ENCODE peak calls at places on chromosomes 3 and 15, in nine cellular contexts. T is left cardiac atrium; G is GM18507; X is HTR-8/SVneo; E is activated naive CD4-positive, alpha-beta T cell; Z is ACHN; I is CD4-positive, alpha-beta T cell; S is midbrain; H is SHP77. W is an unnamed sample.

GRCh38 chr3:60536420-60536819 is 714.8 kb downstream of the FHIT start:
- DNase-seq in T (no peak), G (peak), X (no peak), E (no peak), Z (no peak), I (no peak), S (no peak), H (no peak), W (no peak)

GRCh38 chr3:186635532-186635931 is 4.7 kb upstream of the FETUB start:
- DNase-seq in T (no peak), G (no peak), X (no peak), E (no peak), Z (no peak), I (no peak), S (no peak), H (no peak), W (no peak)

GRCh38 chr3:186596568-186597287 is 16.1 kb upstream of the AHSG start:
- DNase-seq in T (no peak), G (no peak), X (no peak), E (no peak), Z (peak), I (no peak), S (no peak), H (no peak), W (no peak)

GRCh38 chr3:134236505-134236904 is 14.2 kb downstream of the RYK start:
- DNase-seq in T (no peak), G (no peak), X (no peak), E (no peak), Z (no peak), I (no peak), S (no peak), H (no peak), W (no peak)

GRCh38 chr3:149901770-149902169 is 68.9 kb downstream of the PFN2 start:
- DNase-seq in T (no peak), G (no peak), X (no peak), E (no peak), Z (no peak), I (no peak), S (no peak), H (no peak), W (no peak)

GRCh38 chr15:69424748-69425413 is 10.7 kb downstream of the KIF23 start:
- DNase-seq in T (no peak), G (no peak), X (no peak), E (no peak), Z (no peak), I (no peak), S (no peak), H (no peak), W (no peak)

GRCh38 chr3:141834296-141834695 is 42.1 kb upstream of the ATP1B3 start:
- DNase-seq in T (no peak), G (no peak), X (no peak), E (no peak), Z (no peak), I (no peak), S (no peak), H (no peak), W (no peak)

GRCh38 chr15:29818141-29818540 is 4.1 kb downstream of the TJP1 start:
- DNase-seq in T (no peak), G (no peak), X (no peak), E (no peak), Z (no peak), I (no peak), S (no peak), H (no peak), W (no peak)

GRCh38 chr3:179630753-179631451 is 21.9 kb upstream of the USP13 start:
- DNase-seq in T (no peak), G (no peak), X (no peak), E (no peak), Z (no peak), I (no peak), S (no peak), H (no peak), W (no peak)

GRCh38 chr3:46664188-46664970 is 29.1 kb downstream of the ALS2CL start:
- DNase-seq in T (peak), G (no peak), X (no peak), E (no peak), Z (no peak), I (no peak), S (no peak), H (no peak), W (no peak)

GRCh38 chr3:172536505-172536904 is 13.3 kb upstream of the TNFSF10 start:
- DNase-seq in T (no peak), G (no peak), X (no peak), E (no peak), Z (no peak), I (no peak), S (no peak), H (no peak), W (no peak)

GRCh38 chr15:60328852-60329443 is 68.8 kb downstream of the ANXA2 start:
- DNase-seq in T (no peak), G (no peak), X (no peak), E (no peak), Z (peak), I (no peak), S (no peak), H (no peak), W (no peak)

GRCh38 chr3:171646357-171647133 is 163.7 kb downstream of the PLD1 start:
- DNase-seq in T (no peak), G (no peak), X (peak), E (no peak), Z (peak), I (no peak), S (peak), H (no peak), W (no peak)

GRCh38 chr15:38370079-38370478 is 83.8 kb upstream of the FAM98B start:
- DNase-seq in T (no peak), G (no peak), X (no peak), E (no peak), Z (no peak), I (no peak), S (no peak), H (no peak), W (no peak)

GRCh38 chr15:77633913-77634265 is 1.2 kb upstream of the LINGO1 start:
- DNase-seq in T (no peak), G (no peak), X (no peak), E (no peak), Z (no peak), I (no peak), S (no peak), H (no peak), W (no peak)

GRCh38 chr15:71110800-71111565 is 4.3 kb upstream of the THSD4 start:
- DNase-seq in T (no peak), G (no peak), X (no peak), E (no peak), Z (no peak), I (no peak), S (no peak), H (no peak), W (no peak)

GRCh38 chr15:41866263-41866703 is 27.6 kb downstream of the SPTBN5 start:
- DNase-seq in T (no peak), G (no peak), X (no peak), E (no peak), Z (no peak), I (no peak), S (no peak), H (no peak), W (no peak)

GRCh38 chr3:100041328-100041749 is 73.0 kb downstream of the FILIP1L start:
- DNase-seq in T (no peak), G (no peak), X (peak), E (no peak), Z (peak), I (no peak), S (no peak), H (no peak), W (no peak)

GRCh38 chr15:64461577-64462162 is 1.3 kb downstream of the ZNF609 start:
- DNase-seq in T (no peak), G (no peak), X (no peak), E (no peak), Z (no peak), I (no peak), S (peak), H (no peak), W (no peak)

GRCh38 chr3:194913281-194913680 is 227.6 kb downstream of the FAM43A start:
- DNase-seq in T (no peak), G (no peak), X (no peak), E (no peak), Z (no peak), I (no peak), S (no peak), H (no peak), W (no peak)

GRCh38 chr3:161069441-161070251 is 35.5 kb downstream of the B3GALNT1 start:
- DNase-seq in T (no peak), G (peak), X (peak), E (no peak), Z (peak), I (no peak), S (peak), H (peak), W (no peak)

GRCh38 chr15:94607176-94607654 is 375.9 kb downstream of the MCTP2 start:
- DNase-seq in T (peak), G (no peak), X (no peak), E (no peak), Z (no peak), I (no peak), S (no peak), H (no peak), W (no peak)

GRCh38 chr3:33313331-33313730 is 36.1 kb downstream of the FBXL2 start:
- DNase-seq in T (no peak), G (no peak), X (no peak), E (no peak), Z (no peak), I (no peak), S (no peak), H (no peak), W (no peak)

GRCh38 chr3:33660035-33660434 is 58.0 kb downstream of the CLASP2 start:
- DNase-seq in T (no peak), G (no peak), X (no peak), E (no peak), Z (no peak), I (no peak), S (no peak), H (no peak), W (no peak)

GRCh38 chr3:194054941-194055340 is 81.0 kb upstream of the HES1 start:
- DNase-seq in T (no peak), G (no peak), X (no peak), E (no peak), Z (no peak), I (no peak), S (no peak), H (no peak), W (no peak)

GRCh38 chr3:72694398-72694797 is 153.8 kb downstream of the SHQ1 start:
- DNase-seq in T (no peak), G (no peak), X (no peak), E (no peak), Z (no peak), I (no peak), S (no peak), H (no peak), W (no peak)